ENCODE peak calls at places on chromosomes 3 and 15, in four cellular contexts. J is AG04450, E is AG10803, H is mesenchymal stem cell. N is an unnamed sample.

GRCh38 chr15:85044251-85044853 is 62.7 kb downstream of the PDE8A start:
- DNase-seq in J (peak; percentile 37), E (peak; percentile 71), H (peak; percentile 80), N (peak; percentile 82)

GRCh38 chr15:90463381-90463780 is 66.3 kb upstream of the CRTC3 start:
- DNase-seq in J (no peak), E (peak; percentile 82), H (peak; percentile 70), N (peak; percentile 62)

GRCh38 chr15:36571301-36571700 is 8.1 kb upstream of the CDIN1 start:
- DNase-seq in J (no peak), E (peak; percentile 21), H (no peak), N (no peak)

GRCh38 chr3:196585044-196585757 is 16.7 kb downstream of the FBXO45 start:
- DNase-seq in J (no peak), E (no peak), H (no peak), N (no peak)

GRCh38 chr3:51538459-51539290 is at the start of gene RAD54L2:
- DNase-seq in J (peak; percentile 59), E (peak; percentile 84), H (peak; percentile 83), N (peak; percentile 85)

GRCh38 chr15:25883860-25884259 is 20.7 kb upstream of the ATP10A start:
- DNase-seq in J (peak; percentile 79), E (peak; percentile 97), H (no peak), N (peak; percentile 4)

GRCh38 chr15:99683000-99683670 is 50.1 kb downstream of the LYSMD4 start:
- DNase-seq in J (no peak), E (peak; percentile 49), H (peak; percentile 45), N (peak; percentile 27)

GRCh38 chr15:66761723-66762595 is 59.9 kb downstream of the SMAD6 start:
- DNase-seq in J (no peak), E (peak; percentile 72), H (peak; percentile 68), N (peak; percentile 72)

GRCh38 chr3:57982561-57983243 is 25.5 kb upstream of the FLNB start:
- DNase-seq in J (no peak), E (no peak), H (no peak), N (no peak)

GRCh38 chr3:111668912-111669488 is 73.9 kb upstream of the ZBED2 start:
- DNase-seq in J (peak; percentile 37), E (peak; percentile 73), H (peak; percentile 78), N (peak; percentile 73)

GRCh38 chr3:113097821-113098516 is 107.2 kb downstream of the GTPBP8 start:
- DNase-seq in J (peak; percentile 72), E (peak; percentile 92), H (peak; percentile 79), N (peak; percentile 76)

GRCh38 chr3:10762116-10762515 is 53.9 kb upstream of the SLC6A11 start:
- DNase-seq in J (no peak), E (no peak), H (no peak), N (no peak)

DNA sequence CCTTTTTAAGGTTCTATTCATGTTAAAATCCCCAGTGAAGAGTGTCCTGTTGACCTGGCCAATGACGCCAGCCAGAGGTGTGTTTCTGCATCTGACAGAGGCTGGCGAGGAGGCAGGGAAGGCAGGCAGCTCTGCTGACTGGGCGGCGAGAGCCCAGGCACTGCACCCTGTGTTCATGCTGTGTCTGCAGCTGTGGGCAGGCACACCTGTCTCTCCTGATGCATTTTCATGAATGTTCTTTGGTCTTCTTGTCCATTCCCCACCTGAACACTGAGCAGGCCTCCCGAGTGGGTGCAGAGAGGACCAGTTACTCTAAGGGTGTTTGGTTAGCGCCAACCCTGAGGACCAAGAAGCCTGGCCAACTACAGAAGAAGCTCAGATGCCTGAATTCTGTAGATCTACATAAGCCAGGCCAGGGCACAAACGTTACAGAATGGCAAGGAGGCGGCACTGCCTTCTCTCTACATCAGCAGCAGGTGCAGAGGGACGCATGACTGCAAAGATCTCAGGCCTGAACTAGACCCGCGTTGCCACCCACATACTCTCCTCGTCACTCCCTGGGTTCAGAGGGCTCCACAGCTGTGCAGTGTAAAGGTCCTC is 233.7 kb downstream of the OCA2 start:
- DNase-seq in J (no peak), E (no peak), H (no peak), N (no peak)
- H3K4me3 ChIP-seq in J (no peak overlapping the region), E (no peak overlapping the region), H (no peak overlapping the region), N (no peak overlapping the region)

DNA sequence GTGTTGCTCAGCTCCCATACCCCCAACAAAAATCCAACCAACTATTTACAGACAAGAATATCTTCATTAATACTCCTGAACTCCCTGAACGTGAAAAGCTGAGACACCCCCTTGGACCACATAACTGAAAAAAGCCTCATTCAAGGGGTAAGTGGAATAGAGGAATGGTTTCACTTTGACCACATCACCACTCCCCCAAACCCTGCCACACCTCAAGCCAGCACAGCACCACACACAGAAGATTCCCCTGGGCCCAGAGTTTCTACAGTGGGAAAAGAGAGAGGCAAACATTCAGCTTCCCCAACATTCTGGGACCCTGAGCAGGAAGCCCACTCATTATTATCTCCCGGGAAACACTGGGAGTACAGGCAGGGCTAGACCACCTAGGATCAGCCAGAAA is 27.9 kb downstream of the THBS1 start:
- DNase-seq in J (no peak), E (no peak), H (no peak), N (no peak)
- H3K4me3 ChIP-seq in J (no peak overlapping the region), E (no peak overlapping the region), H (no peak overlapping the region), N (no peak overlapping the region)

GRCh38 chr3:29282431-29283296 is 1.8 kb downstream of the RBMS3 start:
- DNase-seq in J (no peak), E (peak; percentile 66), H (peak; percentile 67), N (peak; percentile 67)
- H3K4me3 ChIP-seq in J (peak overlapping the region; percentile 81), E (peak overlapping the region; percentile 89), H (peak overlapping the region; percentile 30), N (peak overlapping the region; percentile 86)

DNA sequence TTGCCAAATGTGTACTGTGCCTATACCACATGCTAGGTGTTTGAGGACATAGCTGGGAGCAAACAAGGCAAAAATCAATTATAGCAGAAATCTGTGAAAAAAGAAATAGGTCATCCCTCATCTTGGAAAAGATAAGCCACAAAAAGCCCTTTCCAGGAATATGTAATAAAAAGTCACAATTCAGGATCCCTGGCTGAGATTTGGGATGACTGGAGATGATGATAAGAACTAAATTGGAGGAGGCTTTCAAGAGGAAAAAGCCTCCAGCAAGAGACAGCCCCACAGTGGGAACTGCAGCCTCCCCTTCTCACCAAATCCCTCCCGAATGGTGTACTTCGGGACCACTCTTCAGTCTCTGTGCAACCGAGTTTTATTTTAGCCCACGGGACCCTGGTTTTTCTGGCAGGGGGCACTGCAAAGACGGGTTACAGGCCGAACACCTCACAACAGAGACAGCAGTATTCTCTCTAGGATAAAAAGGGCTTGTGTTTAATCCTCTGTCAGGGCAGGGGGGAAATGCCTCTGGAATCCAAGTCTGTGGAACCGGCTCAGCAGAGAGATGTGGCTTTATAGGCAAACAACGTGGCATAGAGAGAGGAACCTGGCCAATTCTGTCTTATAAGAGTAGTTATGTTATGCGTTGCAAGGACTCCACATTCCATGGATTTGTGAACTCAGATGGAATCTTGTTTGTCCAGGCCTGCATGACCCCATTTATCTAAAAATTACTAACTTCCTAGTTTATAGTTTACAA is 1.2 kb upstream of the LMCD1 start:
- DNase-seq in J (peak; percentile 54), E (peak; percentile 91), H (peak; percentile 44), N (peak; percentile 93)
- H3K4me3 ChIP-seq in J (peak overlapping the region; percentile 22), E (peak overlapping the region; percentile 26), H (no peak overlapping the region), N (peak overlapping the region; percentile 10)

DNA sequence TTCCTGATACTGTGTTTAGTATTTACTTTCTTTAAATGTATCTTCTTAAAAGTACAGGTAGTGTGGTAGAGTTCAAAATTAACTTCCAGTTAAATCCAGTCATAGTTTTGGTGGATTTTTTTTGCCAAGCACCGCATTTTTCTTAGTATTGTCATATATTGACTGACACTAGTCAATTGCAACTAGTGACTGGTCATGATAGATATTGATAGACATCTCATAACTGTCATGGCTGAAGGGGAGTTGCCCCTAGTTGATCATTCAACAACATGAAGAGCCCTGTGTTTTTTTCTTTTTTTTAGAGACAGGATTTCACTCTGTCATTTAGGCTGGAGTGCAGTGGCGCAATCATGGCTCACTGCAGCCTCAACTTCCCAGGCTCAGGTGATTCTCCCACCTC is 22.1 kb downstream of the RAB8B start:
- DNase-seq in J (no peak), E (no peak), H (no peak), N (no peak)
- H3K4me3 ChIP-seq in J (no peak overlapping the region), E (no peak overlapping the region), H (no peak overlapping the region), N (no peak overlapping the region)

DNA sequence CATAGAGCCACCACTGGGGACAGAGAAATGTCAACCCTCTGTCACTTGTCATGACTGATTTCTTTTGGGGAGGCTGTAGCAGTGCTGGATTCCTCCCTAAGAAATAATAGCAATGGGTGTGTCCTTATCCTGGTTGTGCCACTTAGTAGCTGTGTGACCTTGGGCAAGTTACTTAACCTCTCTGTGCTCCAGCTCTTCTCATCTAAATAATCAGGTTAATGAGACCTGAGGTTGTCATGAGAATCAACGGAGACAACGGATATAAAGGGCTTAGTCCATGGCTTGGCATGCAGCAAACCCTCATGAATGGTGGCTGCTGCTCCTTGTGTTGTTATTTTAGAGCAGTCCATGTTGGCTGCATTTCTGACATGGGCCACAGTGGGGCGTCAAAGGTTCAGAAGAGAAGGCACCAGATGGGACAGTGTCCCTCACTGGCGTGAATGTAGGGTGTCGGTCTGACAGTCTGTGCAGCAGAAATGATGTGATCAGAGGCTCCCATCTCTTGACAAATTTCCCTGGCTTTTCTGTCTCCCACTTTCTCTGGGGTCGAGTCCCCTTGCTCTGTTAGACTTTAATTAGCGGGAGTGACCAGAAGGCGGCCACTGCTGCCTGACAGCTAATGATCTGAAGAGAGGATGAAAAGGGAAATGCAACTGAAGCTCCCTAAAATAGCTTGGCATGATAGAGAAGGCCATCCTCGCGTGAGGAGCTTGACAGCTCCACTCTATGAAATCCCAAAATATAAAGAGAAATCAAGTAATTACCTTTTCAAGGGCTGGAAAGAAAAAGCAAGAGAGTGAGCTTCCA is 209.4 kb downstream of the CADPS start:
- DNase-seq in J (no peak), E (peak; percentile 54), H (peak; percentile 45), N (peak; percentile 51)
- H3K4me3 ChIP-seq in J (no peak overlapping the region), E (no peak overlapping the region), H (no peak overlapping the region), N (no peak overlapping the region)

GRCh38 chr15:51342249-51342999 is 969 bp downstream of the GLDN start:
- DNase-seq in J (no peak), E (no peak), H (no peak), N (no peak)

GRCh38 chr15:51336011-51336410 is 2.4 kb downstream of the CYP19A1 start:
- DNase-seq in J (no peak), E (no peak), H (no peak), N (no peak)

GRCh38 chr15:51343466-51343865 is 2.0 kb downstream of the GLDN start:
- DNase-seq in J (no peak), E (no peak), H (no peak), N (no peak)

GRCh38 chr15:51338496-51338895 is at the start of gene CYP19A1:
- DNase-seq in J (no peak), E (no peak), H (no peak), N (no peak)

DNA sequence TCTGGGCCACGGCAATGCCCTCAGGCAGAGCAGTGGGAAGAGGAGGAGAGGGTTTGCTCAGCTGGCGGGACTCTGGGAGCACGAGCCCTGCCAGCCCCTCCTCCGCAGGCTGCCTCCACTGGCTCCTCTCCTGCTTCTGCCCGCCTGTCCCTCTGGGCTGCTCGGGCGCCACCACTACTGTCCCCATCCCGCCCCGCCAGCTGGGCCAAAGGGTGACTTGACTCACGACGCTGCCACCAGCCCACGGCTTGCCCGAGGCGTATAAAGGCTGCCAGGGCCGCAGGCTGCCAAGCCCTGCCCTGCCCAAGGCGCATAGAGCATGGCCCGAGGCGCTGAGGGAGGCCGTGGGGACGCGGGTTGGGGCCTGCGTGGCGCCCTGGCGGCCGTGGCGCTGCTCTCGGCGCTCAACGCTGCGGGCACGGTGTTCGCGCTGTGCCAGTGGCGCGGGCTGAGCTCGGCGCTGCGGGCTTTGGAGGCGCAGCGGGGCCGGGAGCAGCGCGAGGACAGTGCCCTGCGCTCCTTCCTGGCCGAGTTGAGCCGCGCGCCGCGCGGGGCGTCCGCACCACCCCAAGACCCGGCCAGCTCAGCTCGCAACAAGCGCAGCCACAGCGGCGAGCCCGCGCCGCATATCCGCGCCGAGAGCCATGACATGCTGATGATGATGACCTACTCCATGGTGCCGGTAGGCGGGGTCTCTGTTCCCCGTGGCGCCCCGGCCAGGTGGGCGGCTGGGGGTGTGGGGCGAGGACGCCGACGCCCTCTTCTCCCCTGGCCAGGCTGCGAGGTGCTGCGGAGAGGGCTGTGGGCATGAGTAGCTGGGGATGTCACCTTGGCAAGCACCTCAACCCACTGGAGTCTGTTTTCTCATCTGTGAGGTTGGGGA is at the start of gene GLDN:
- DNase-seq in J (no peak), E (peak; percentile 12), H (peak; percentile 9), N (peak; percentile 28)
- H3K4me3 ChIP-seq in J (peak within 1 kb of the TSS; percentile 29), E (peak within 1 kb of the TSS; percentile 45), H (peak within 1 kb of the TSS; percentile 42), N (peak within 1 kb of the TSS; percentile 36)

N was measured in fibroblast of villous mesenchyme.